ENCODE peak calls at places on chromosomes 12 and 14, in five cellular contexts. M is COR-L47; J is NCI-H1694 treated with DMSO at 0.1 percent for 48 hours; C is D341Med; F is stimulated activated CD4-positive, alpha-beta T cell treated with anti-CD3 and anti-CD28 coated beads, TNF-alpha, amount 100 ng/mL, for 1 hour. V is an unnamed sample.

GRCh38 chr12:98174410-98174809 is 341.0 kb upstream of the TMPO start:
- DNase-seq in C (no peak), F (no peak), M (no peak), J (no peak), V (no peak)

GRCh38 chr12:63206908-63207307 is 55.9 kb upstream of the AVPR1A start:
- DNase-seq in J (no peak), F (no peak), C (no peak), M (no peak), V (peak)

GRCh38 chr14:63473194-63473788 is 69.9 kb downstream of the PPP2R5E start:
- DNase-seq in J (no peak), F (no peak), M (no peak), C (no peak), V (no peak)

GRCh38 chr12:84910549-84911241 is 1.9 kb downstream of the SLC6A15 start:
- DNase-seq in M (peak), C (peak), F (no peak), J (no peak), V (no peak)

GRCh38 chr12:77049767-77050353 is 15.5 kb downstream of the E2F7 start:
- DNase-seq in J (peak), F (no peak), M (peak), C (peak), V (no peak)

GRCh38 chr14:54589076-54589475 is 22.1 kb downstream of the SAMD4A start:
- DNase-seq in J (no peak), F (no peak), M (no peak), C (no peak), V (no peak)

GRCh38 chr12:46214668-46215429 is 54.0 kb downstream of the SLC38A1 start:
- DNase-seq in M (no peak), C (no peak), F (no peak), J (no peak), V (no peak)

GRCh38 chr14:93648440-93649168 is 139.7 kb downstream of the PRIMA1 start:
- DNase-seq in F (no peak), M (peak), C (peak), J (peak), V (no peak)

GRCh38 chr14:77498120-77498979 is at the start of gene ISM2:
- DNase-seq in J (peak), M (peak), C (peak), F (peak), V (peak)

GRCh38 chr12:96398422-96399080 is 1.7 kb downstream of the CDK17 start:
- DNase-seq in J (no peak), C (no peak), F (no peak), M (no peak), V (no peak)

GRCh38 chr12:88267630-88268029 is 125.5 kb downstream of the TMTC3 start:
- DNase-seq in J (no peak), C (no peak), M (no peak), F (no peak), V (no peak)

GRCh38 chr14:94129758-94130414 is 482 bp upstream of the IFI27L2 start:
- DNase-seq in J (peak), C (no peak), F (no peak), M (peak), V (peak)

GRCh38 chr14:75333523-75334190 is 55.0 kb downstream of the FOS start:
- DNase-seq in M (no peak), F (no peak), C (no peak), J (no peak), V (no peak)